ENCODE peak calls at places on chromosomes 7 and 10, in nine cellular contexts. One of them, this sample, is unnamed.

GRCh38 chr7:98613601-98614425 is 3.3 kb upstream of the NPTX2 start:
- DNase-seq in GM23338: peak; percentile 83
- DNase-seq in suprapubic skin: no peak
- DNase-seq in HL-60: no peak
- DNase-seq in esophagus muscularis mucosa: no peak
- DNase-seq in transverse colon: no peak
- DNase-seq in vagina: no peak
- DNase-seq in K562: peak; percentile 51
- DNase-seq in upper lobe of left lung: no peak
- DNase-seq in this sample: no peak

GRCh38 chr10:95401704-95402469 is 111.1 kb upstream of the PDLIM1 start:
- DNase-seq in GM23338: no peak
- DNase-seq in suprapubic skin: no peak
- DNase-seq in HL-60: no peak
- DNase-seq in esophagus muscularis mucosa: no peak
- DNase-seq in transverse colon: no peak
- DNase-seq in vagina: no peak
- DNase-seq in K562: no peak
- DNase-seq in upper lobe of left lung: no peak
- DNase-seq in this sample: no peak

GRCh38 chr7:34320412-34320811 is 337.6 kb upstream of the NPSR1 start:
- DNase-seq in GM23338: no peak
- DNase-seq in suprapubic skin: no peak
- DNase-seq in HL-60: no peak
- DNase-seq in esophagus muscularis mucosa: peak; percentile 55
- DNase-seq in transverse colon: no peak
- DNase-seq in vagina: no peak
- DNase-seq in K562: no peak
- DNase-seq in upper lobe of left lung: peak; percentile 20
- DNase-seq in this sample: no peak

GRCh38 chr10:8404721-8405120 is 350.2 kb downstream of the GATA3 start:
- DNase-seq in GM23338: no peak
- DNase-seq in suprapubic skin: no peak
- DNase-seq in HL-60: no peak
- DNase-seq in esophagus muscularis mucosa: no peak
- DNase-seq in transverse colon: no peak
- DNase-seq in vagina: no peak
- DNase-seq in K562: no peak
- DNase-seq in upper lobe of left lung: no peak
- DNase-seq in this sample: no peak

GRCh38 chr7:117950601-117951278 is 77.5 kb upstream of the CTTNBP2 start:
- DNase-seq in GM23338: no peak
- DNase-seq in suprapubic skin: no peak
- DNase-seq in HL-60: no peak
- DNase-seq in esophagus muscularis mucosa: no peak
- DNase-seq in transverse colon: peak; percentile 62
- DNase-seq in vagina: no peak
- DNase-seq in K562: peak; percentile 22
- DNase-seq in upper lobe of left lung: no peak
- DNase-seq in this sample: no peak

GRCh38 chr7:16889305-16889704 is 7.5 kb upstream of the AGR3 start:
- DNase-seq in GM23338: no peak
- DNase-seq in suprapubic skin: no peak
- DNase-seq in HL-60: no peak
- DNase-seq in esophagus muscularis mucosa: no peak
- DNase-seq in transverse colon: no peak
- DNase-seq in vagina: no peak
- DNase-seq in K562: no peak
- DNase-seq in upper lobe of left lung: no peak
- DNase-seq in this sample: no peak

GRCh38 chr10:15349133-15349532 is 22.0 kb downstream of the FAM171A1 start:
- DNase-seq in GM23338: no peak
- DNase-seq in suprapubic skin: no peak
- DNase-seq in HL-60: no peak
- DNase-seq in esophagus muscularis mucosa: no peak
- DNase-seq in transverse colon: peak; percentile 60
- DNase-seq in vagina: no peak
- DNase-seq in K562: no peak
- DNase-seq in upper lobe of left lung: no peak
- DNase-seq in this sample: no peak

GRCh38 chr10:112919721-112920120 is 30.3 kb upstream of the TCF7L2 start:
- DNase-seq in GM23338: no peak
- DNase-seq in suprapubic skin: no peak
- DNase-seq in HL-60: no peak
- DNase-seq in esophagus muscularis mucosa: no peak
- DNase-seq in transverse colon: no peak
- DNase-seq in vagina: no peak
- DNase-seq in K562: no peak
- DNase-seq in upper lobe of left lung: no peak
- DNase-seq in this sample: no peak

GRCh38 chr10:68196707-68197106 is 35.2 kb downstream of the ATOH7 start:
- DNase-seq in GM23338: no peak
- DNase-seq in suprapubic skin: no peak
- DNase-seq in HL-60: no peak
- DNase-seq in esophagus muscularis mucosa: no peak
- DNase-seq in transverse colon: no peak
- DNase-seq in vagina: no peak
- DNase-seq in K562: no peak
- DNase-seq in upper lobe of left lung: no peak
- DNase-seq in this sample: no peak

GRCh38 chr10:127374074-127374680 is 174.9 kb upstream of the NPS start:
- DNase-seq in GM23338: no peak
- DNase-seq in suprapubic skin: no peak
- DNase-seq in HL-60: no peak
- DNase-seq in esophagus muscularis mucosa: no peak
- DNase-seq in transverse colon: no peak
- DNase-seq in vagina: no peak
- DNase-seq in K562: peak; percentile 31
- DNase-seq in upper lobe of left lung: no peak
- DNase-seq in this sample: no peak

GRCh38 chr7:14960686-14961085 is 58.1 kb upstream of the DGKB start:
- DNase-seq in GM23338: no peak
- DNase-seq in suprapubic skin: no peak
- DNase-seq in HL-60: no peak
- DNase-seq in esophagus muscularis mucosa: no peak
- DNase-seq in transverse colon: no peak
- DNase-seq in vagina: no peak
- DNase-seq in K562: no peak
- DNase-seq in upper lobe of left lung: no peak
- DNase-seq in this sample: no peak

GRCh38 chr10:92124524-92125168 is 166.2 kb downstream of the CPEB3 start:
- DNase-seq in GM23338: no peak
- DNase-seq in suprapubic skin: no peak
- DNase-seq in HL-60: peak; percentile 3
- DNase-seq in esophagus muscularis mucosa: no peak
- DNase-seq in transverse colon: peak; percentile 39
- DNase-seq in vagina: no peak
- DNase-seq in K562: no peak
- DNase-seq in upper lobe of left lung: no peak
- DNase-seq in this sample: no peak

GRCh38 chr7:79055722-79056415 is 397.6 kb downstream of the MAGI2 start:
- DNase-seq in GM23338: no peak
- DNase-seq in suprapubic skin: no peak
- DNase-seq in HL-60: no peak
- DNase-seq in esophagus muscularis mucosa: no peak
- DNase-seq in transverse colon: no peak
- DNase-seq in vagina: no peak
- DNase-seq in K562: no peak
- DNase-seq in upper lobe of left lung: no peak
- DNase-seq in this sample: no peak

GRCh38 chr7:157380416-157380815 is 43.6 kb downstream of the DNAJB6 start:
- DNase-seq in GM23338: no peak
- DNase-seq in suprapubic skin: no peak
- DNase-seq in HL-60: peak; percentile 58
- DNase-seq in esophagus muscularis mucosa: no peak
- DNase-seq in transverse colon: no peak
- DNase-seq in vagina: no peak
- DNase-seq in K562: no peak
- DNase-seq in upper lobe of left lung: no peak
- DNase-seq in this sample: no peak

GRCh38 chr10:44863344-44864041 is 47.6 kb upstream of the TMEM72 start:
- DNase-seq in GM23338: peak; percentile 53
- DNase-seq in suprapubic skin: no peak
- DNase-seq in HL-60: no peak
- DNase-seq in esophagus muscularis mucosa: no peak
- DNase-seq in transverse colon: no peak
- DNase-seq in vagina: no peak
- DNase-seq in K562: no peak
- DNase-seq in upper lobe of left lung: peak; percentile 48
- DNase-seq in this sample: no peak

GRCh38 chr10:63671317-63671937 is 150.2 kb downstream of the REEP3 start:
- DNase-seq in GM23338: no peak
- DNase-seq in suprapubic skin: no peak
- DNase-seq in HL-60: no peak
- DNase-seq in esophagus muscularis mucosa: no peak
- DNase-seq in transverse colon: no peak
- DNase-seq in vagina: no peak
- DNase-seq in K562: no peak
- DNase-seq in upper lobe of left lung: no peak
- DNase-seq in this sample: no peak

GRCh38 chr10:77305650-77306632 is 331.7 kb downstream of the KCNMA1 start:
- DNase-seq in GM23338: no peak
- DNase-seq in suprapubic skin: no peak
- DNase-seq in HL-60: no peak
- DNase-seq in esophagus muscularis mucosa: no peak
- DNase-seq in transverse colon: no peak
- DNase-seq in vagina: no peak
- DNase-seq in K562: no peak
- DNase-seq in upper lobe of left lung: no peak
- DNase-seq in this sample: no peak

GRCh38 chr7:108132551-108133265 is 2.5 kb upstream of the LAMB4 start:
- DNase-seq in GM23338: peak; percentile 14
- DNase-seq in suprapubic skin: no peak
- DNase-seq in HL-60: no peak
- DNase-seq in esophagus muscularis mucosa: peak; percentile 70
- DNase-seq in transverse colon: no peak
- DNase-seq in vagina: no peak
- DNase-seq in K562: no peak
- DNase-seq in upper lobe of left lung: peak; percentile 36
- DNase-seq in this sample: no peak

DNA sequence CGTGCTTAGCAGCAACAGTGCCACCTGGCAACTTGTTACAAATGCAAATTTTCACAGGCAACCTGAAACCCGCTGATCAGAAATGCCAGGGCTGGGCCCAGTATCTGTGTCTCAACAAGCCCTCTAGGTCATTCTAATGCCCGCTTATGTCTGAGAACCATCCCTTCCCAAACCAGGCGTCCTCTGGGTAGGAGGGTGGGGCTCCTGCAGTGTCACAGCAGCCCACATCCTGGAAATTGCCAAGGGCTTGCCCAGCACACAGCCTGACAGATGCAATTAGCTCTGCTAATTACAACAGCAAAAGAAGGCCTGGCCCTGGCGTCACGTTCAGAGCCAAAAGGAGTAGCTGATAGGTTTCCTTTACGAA is 15.9 kb downstream of the ITPRIP start:
- DNase-seq in GM23338: no peak
- DNase-seq in suprapubic skin: peak; percentile 81
- DNase-seq in HL-60: peak; percentile 92
- DNase-seq in esophagus muscularis mucosa: no peak
- DNase-seq in transverse colon: peak; percentile 47
- DNase-seq in vagina: no peak
- DNase-seq in K562: no peak
- DNase-seq in upper lobe of left lung: no peak
- DNase-seq in this sample: no peak
- TF ChIP-seq POLR2AphosphoS5 in GM23338: no peak
- TF ChIP-seq POLR2AphosphoS5 in suprapubic skin: peak; percentile 42
- TF ChIP-seq POLR2AphosphoS5 in HL-60: peak; percentile 61
- TF ChIP-seq POLR2AphosphoS5 in esophagus muscularis mucosa: peak; percentile 40
- TF ChIP-seq POLR2AphosphoS5 in transverse colon: no peak
- TF ChIP-seq POLR2AphosphoS5 in vagina: peak; percentile 75
- TF ChIP-seq POLR2AphosphoS5 in K562: no peak
- TF ChIP-seq POLR2AphosphoS5 in upper lobe of left lung: peak; percentile 73
- TF ChIP-seq POLR2AphosphoS5 in this sample: no peak

GRCh38 chr7:21338728-21339164 is 89.1 kb upstream of the SP4 start:
- DNase-seq in GM23338: no peak
- DNase-seq in suprapubic skin: no peak
- DNase-seq in HL-60: no peak
- DNase-seq in esophagus muscularis mucosa: no peak
- DNase-seq in transverse colon: no peak
- DNase-seq in vagina: no peak
- DNase-seq in K562: no peak
- DNase-seq in upper lobe of left lung: no peak
- DNase-seq in this sample: no peak
- TF ChIP-seq POLR2AphosphoS5 in GM23338: no peak
- TF ChIP-seq POLR2AphosphoS5 in suprapubic skin: no peak
- TF ChIP-seq POLR2AphosphoS5 in HL-60: no peak
- TF ChIP-seq POLR2AphosphoS5 in esophagus muscularis mucosa: no peak
- TF ChIP-seq POLR2AphosphoS5 in transverse colon: no peak
- TF ChIP-seq POLR2AphosphoS5 in vagina: no peak
- TF ChIP-seq POLR2AphosphoS5 in K562: no peak
- TF ChIP-seq POLR2AphosphoS5 in upper lobe of left lung: no peak
- TF ChIP-seq POLR2AphosphoS5 in this sample: no peak

GRCh38 chr10:42637648-42638052 is 720 bp downstream of the ZNF33B start:
- DNase-seq in GM23338: no peak
- DNase-seq in suprapubic skin: no peak
- DNase-seq in HL-60: no peak
- DNase-seq in esophagus muscularis mucosa: peak; percentile 92
- DNase-seq in transverse colon: no peak
- DNase-seq in vagina: no peak
- DNase-seq in K562: no peak
- DNase-seq in upper lobe of left lung: no peak
- DNase-seq in this sample: no peak

GRCh38 chr10:42640610-42641229 is 2.4 kb upstream of the ZNF33B start:
- DNase-seq in GM23338: peak; percentile 22
- DNase-seq in suprapubic skin: no peak
- DNase-seq in HL-60: no peak
- DNase-seq in esophagus muscularis mucosa: no peak
- DNase-seq in transverse colon: peak; percentile 48
- DNase-seq in vagina: no peak
- DNase-seq in K562: no peak
- DNase-seq in upper lobe of left lung: no peak
- DNase-seq in this sample: no peak

GRCh38 chr10:42637142-42637541 is 1.2 kb downstream of the ZNF33B start:
- DNase-seq in GM23338: no peak
- DNase-seq in suprapubic skin: no peak
- DNase-seq in HL-60: no peak
- DNase-seq in esophagus muscularis mucosa: no peak
- DNase-seq in transverse colon: no peak
- DNase-seq in vagina: no peak
- DNase-seq in K562: no peak
- DNase-seq in upper lobe of left lung: no peak
- DNase-seq in this sample: no peak

GRCh38 chr10:42638821-42639270 is 476 bp upstream of the ZNF33B start:
- DNase-seq in GM23338: no peak
- DNase-seq in suprapubic skin: no peak
- DNase-seq in HL-60: no peak
- DNase-seq in esophagus muscularis mucosa: no peak
- DNase-seq in transverse colon: no peak
- DNase-seq in vagina: no peak
- DNase-seq in K562: no peak
- DNase-seq in upper lobe of left lung: no peak
- DNase-seq in this sample: no peak

GRCh38 chr10:42638053-42638820 is at the start of gene ZNF33B:
- DNase-seq in GM23338: peak; percentile 94
- DNase-seq in suprapubic skin: peak; percentile 93
- DNase-seq in HL-60: peak; percentile 97
- DNase-seq in esophagus muscularis mucosa: peak; percentile 96
- DNase-seq in transverse colon: peak; percentile 97
- DNase-seq in vagina: peak; percentile 99
- DNase-seq in K562: peak; percentile 99
- DNase-seq in upper lobe of left lung: peak; percentile 98
- DNase-seq in this sample: peak; percentile 70
- TF ChIP-seq POLR2AphosphoS5 in GM23338: peak; percentile 76
- TF ChIP-seq POLR2AphosphoS5 in suprapubic skin: no peak
- TF ChIP-seq POLR2AphosphoS5 in HL-60: peak; percentile 83
- TF ChIP-seq POLR2AphosphoS5 in esophagus muscularis mucosa: peak; percentile 91
- TF ChIP-seq POLR2AphosphoS5 in transverse colon: peak; percentile 86
- TF ChIP-seq POLR2AphosphoS5 in vagina: peak; percentile 90
- TF ChIP-seq POLR2AphosphoS5 in K562: peak; percentile 83
- TF ChIP-seq POLR2AphosphoS5 in upper lobe of left lung: peak; percentile 80
- TF ChIP-seq POLR2AphosphoS5 in this sample: peak; percentile 90

GRCh38 chr7:150567168-150567567 is at the start of gene GIMAP4:
- DNase-seq in GM23338: no peak
- DNase-seq in suprapubic skin: no peak
- DNase-seq in HL-60: no peak
- DNase-seq in esophagus muscularis mucosa: no peak
- DNase-seq in transverse colon: no peak
- DNase-seq in vagina: no peak
- DNase-seq in K562: no peak
- DNase-seq in upper lobe of left lung: no peak
- DNase-seq in this sample: no peak
- TF ChIP-seq POLR2AphosphoS5 in GM23338: no peak
- TF ChIP-seq POLR2AphosphoS5 in suprapubic skin: no peak
- TF ChIP-seq POLR2AphosphoS5 in HL-60: no peak
- TF ChIP-seq POLR2AphosphoS5 in esophagus muscularis mucosa: peak; percentile 51
- TF ChIP-seq POLR2AphosphoS5 in transverse colon: peak; percentile 14
- TF ChIP-seq POLR2AphosphoS5 in vagina: no peak
- TF ChIP-seq POLR2AphosphoS5 in K562: no peak
- TF ChIP-seq POLR2AphosphoS5 in upper lobe of left lung: peak; percentile 26
- TF ChIP-seq POLR2AphosphoS5 in this sample: no peak

This sample was measured in GM12891.